ENCODE peak calls at places on chromosomes 12 and 14, in four cellular contexts. A is fibroblast of the conjunctiva, H is erythroblast, P is AG08395. D is an unnamed sample.

GRCh38 chr12:116125981-116126566 is 151.4 kb downstream of the MED13L start:
- DNase-seq in A (no peak), H (no peak), P (no peak), D (no peak)

GRCh38 chr14:65238456-65238855 is 136.1 kb upstream of the MAX start:
- DNase-seq in P (no peak), H (no peak), A (no peak), D (no peak)

GRCh38 chr12:116194935-116195431 is 82.5 kb downstream of the MED13L start:
- DNase-seq in P (no peak), H (peak; percentile 58), A (no peak), D (no peak)

GRCh38 chr12:77325505-77325904 is 260.1 kb upstream of the E2F7 start:
- DNase-seq in H (no peak), P (peak; percentile 24), A (no peak), D (no peak)

GRCh38 chr14:54599932-54600331 is 33.0 kb downstream of the SAMD4A start:
- DNase-seq in H (no peak), A (no peak), P (no peak), D (no peak)

GRCh38 chr14:67166450-67166853 is 22.8 kb upstream of the GARIN2 start:
- DNase-seq in A (peak; percentile 31), H (peak; percentile 73), P (peak; percentile 45), D (no peak)

GRCh38 chr12:104457746-104458644 is 1.2 kb downstream of the CHST11 start:
- DNase-seq in A (no peak), H (peak; percentile 69), P (peak; percentile 19), D (no peak)

GRCh38 chr12:108236366-108236765 is 102.7 kb downstream of the CMKLR1 start:
- DNase-seq in P (no peak), H (no peak), A (no peak), D (no peak)

GRCh38 chr12:50952510-50952909 is at the start of gene HIGD1C:
- DNase-seq in H (no peak), P (no peak), A (no peak), D (no peak)

GRCh38 chr14:59677771-59678211 is 101.2 kb upstream of the CCDC175 start:
- DNase-seq in H (no peak), A (no peak), P (no peak), D (no peak)

GRCh38 chr12:42360747-42361403 is 34.9 kb downstream of the PPHLN1 start:
- DNase-seq in P (no peak), A (no peak), H (no peak), D (no peak)

GRCh38 chr12:124507188-124508109 is 60.0 kb downstream of the NCOR2 start:
- DNase-seq in A (peak; percentile 23), P (no peak), H (no peak), D (no peak)

GRCh38 chr12:49885118-49885517 is 18.6 kb downstream of the FAIM2 start:
- DNase-seq in A (no peak), P (no peak), H (no peak), D (no peak)

GRCh38 chr12:123478762-123479161 is 20.8 kb downstream of the SNRNP35 start:
- DNase-seq in H (no peak), A (no peak), P (peak; percentile 29), D (peak; percentile 77)

GRCh38 chr14:53090853-53091252 is 62.3 kb downstream of the DDHD1 start:
- DNase-seq in A (no peak), P (no peak), H (no peak), D (no peak)

GRCh38 chr14:61476737-61477410 is 155.5 kb downstream of the PRKCH start:
- DNase-seq in H (no peak), P (peak; percentile 43), A (peak; percentile 79), D (no peak)

GRCh38 chr12:55955344-55955743 is 10.5 kb downstream of the PMEL start:
- DNase-seq in P (no peak), H (no peak), A (no peak), D (no peak)

GRCh38 chr14:30855345-30856037 is 18.9 kb upstream of the COCH start:
- DNase-seq in A (no peak), P (no peak), H (no peak), D (no peak)